ENCODE peak calls at places on chromosomes 6 and 20, in ten cellular contexts. One of them, this sample, is unnamed.
A peak's percentile ranks its signal among the peaks of the same experiment; 100 is the strongest.

GRCh38 chr6:169510871-169511270 is 191.0 kb downstream of the WDR27 start:
- DNase-seq in GM23338: no peak
- DNase-seq in OCI-LY7: no peak
- DNase-seq in PC-3: no peak
- DNase-seq in HCT116: no peak
- DNase-seq in MM.1S: no peak
- DNase-seq in GM23248: no peak
- DNase-seq in hepatocyte: no peak
- DNase-seq in SK-N-SH: no peak
- DNase-seq in Karpas-422: no peak
- DNase-seq in this sample: no peak

GRCh38 chr20:46767127-46767761 is 57.8 kb downstream of the SLC2A10 start:
- DNase-seq in GM23338: peak; percentile 94
- DNase-seq in OCI-LY7: peak; percentile 62
- DNase-seq in PC-3: peak; percentile 81
- DNase-seq in HCT116: peak; percentile 46
- DNase-seq in MM.1S: peak; percentile 42
- DNase-seq in GM23248: peak; percentile 62
- DNase-seq in hepatocyte: peak; percentile 70
- DNase-seq in SK-N-SH: peak; percentile 43
- DNase-seq in Karpas-422: peak; percentile 77
- DNase-seq in this sample: peak; percentile 35

GRCh38 chr20:54221383-54221782 is 13.5 kb downstream of the PFDN4 start:
- DNase-seq in GM23338: no peak
- DNase-seq in OCI-LY7: peak; percentile 12
- DNase-seq in PC-3: no peak
- DNase-seq in HCT116: no peak
- DNase-seq in MM.1S: peak; percentile 54
- DNase-seq in GM23248: no peak
- DNase-seq in hepatocyte: no peak
- DNase-seq in SK-N-SH: no peak
- DNase-seq in Karpas-422: no peak
- DNase-seq in this sample: peak; percentile 64

GRCh38 chr6:166253277-166254229 is 54.6 kb downstream of the PRR18 start:
- DNase-seq in GM23338: peak; percentile 59
- DNase-seq in OCI-LY7: no peak
- DNase-seq in PC-3: no peak
- DNase-seq in HCT116: no peak
- DNase-seq in MM.1S: no peak
- DNase-seq in GM23248: peak; percentile 17
- DNase-seq in hepatocyte: peak; percentile 32
- DNase-seq in SK-N-SH: peak; percentile 66
- DNase-seq in Karpas-422: no peak
- DNase-seq in this sample: no peak

GRCh38 chr20:35991142-35991771 is 22.9 kb downstream of the CNBD2 start:
- DNase-seq in GM23338: peak; percentile 59
- DNase-seq in OCI-LY7: peak; percentile 68
- DNase-seq in PC-3: peak; percentile 68
- DNase-seq in HCT116: peak; percentile 22
- DNase-seq in MM.1S: peak; percentile 46
- DNase-seq in GM23248: peak; percentile 68
- DNase-seq in hepatocyte: peak; percentile 44
- DNase-seq in SK-N-SH: peak; percentile 49
- DNase-seq in Karpas-422: peak; percentile 73
- DNase-seq in this sample: peak; percentile 44

GRCh38 chr6:108838101-108838717 is 10.0 kb upstream of the ARMC2 start:
- DNase-seq in GM23338: peak; percentile 87
- DNase-seq in OCI-LY7: no peak
- DNase-seq in PC-3: peak; percentile 14
- DNase-seq in HCT116: no peak
- DNase-seq in MM.1S: no peak
- DNase-seq in GM23248: no peak
- DNase-seq in hepatocyte: peak; percentile 64
- DNase-seq in SK-N-SH: no peak
- DNase-seq in Karpas-422: no peak
- DNase-seq in this sample: peak; percentile 13

GRCh38 chr6:36925809-36926208 is 28.7 kb upstream of the PI16 start:
- DNase-seq in GM23338: no peak
- DNase-seq in OCI-LY7: no peak
- DNase-seq in PC-3: no peak
- DNase-seq in HCT116: no peak
- DNase-seq in MM.1S: no peak
- DNase-seq in GM23248: no peak
- DNase-seq in hepatocyte: no peak
- DNase-seq in SK-N-SH: no peak
- DNase-seq in Karpas-422: no peak
- DNase-seq in this sample: no peak

GRCh38 chr6:129686941-129687627 is 22.9 kb downstream of the ARHGAP18 start:
- DNase-seq in GM23338: no peak
- DNase-seq in OCI-LY7: peak; percentile 54
- DNase-seq in PC-3: no peak
- DNase-seq in HCT116: no peak
- DNase-seq in MM.1S: peak; percentile 88
- DNase-seq in GM23248: peak; percentile 46
- DNase-seq in hepatocyte: no peak
- DNase-seq in SK-N-SH: no peak
- DNase-seq in Karpas-422: no peak
- DNase-seq in this sample: no peak

GRCh38 chr6:42140051-42140450 is 2.4 kb downstream of the C6orf132 start:
- DNase-seq in GM23338: no peak
- DNase-seq in OCI-LY7: no peak
- DNase-seq in PC-3: peak; percentile 69
- DNase-seq in HCT116: no peak
- DNase-seq in MM.1S: no peak
- DNase-seq in GM23248: peak; percentile 87
- DNase-seq in hepatocyte: peak; percentile 74
- DNase-seq in SK-N-SH: no peak
- DNase-seq in Karpas-422: peak; percentile 62
- DNase-seq in this sample: peak; percentile 66

GRCh38 chr6:42138630-42139619 is 3.5 kb downstream of the C6orf132 start:
- DNase-seq in GM23338: peak; percentile 48
- DNase-seq in OCI-LY7: no peak
- DNase-seq in PC-3: peak; percentile 78
- DNase-seq in HCT116: no peak
- DNase-seq in MM.1S: no peak
- DNase-seq in GM23248: no peak
- DNase-seq in hepatocyte: no peak
- DNase-seq in SK-N-SH: no peak
- DNase-seq in Karpas-422: no peak
- DNase-seq in this sample: no peak

GRCh38 chr6:42142118-42142835 is at the start of gene C6orf132:
- DNase-seq in GM23338: peak; percentile 95
- DNase-seq in OCI-LY7: no peak
- DNase-seq in PC-3: peak; percentile 77
- DNase-seq in HCT116: no peak
- DNase-seq in MM.1S: no peak
- DNase-seq in GM23248: peak; percentile 79
- DNase-seq in hepatocyte: peak; percentile 86
- DNase-seq in SK-N-SH: peak; percentile 44
- DNase-seq in Karpas-422: no peak
- DNase-seq in this sample: peak; percentile 81

GRCh38 chr6:42141603-42142117 is 760 bp downstream of the C6orf132 start:
- DNase-seq in GM23338: no peak
- DNase-seq in OCI-LY7: no peak
- DNase-seq in PC-3: no peak
- DNase-seq in HCT116: no peak
- DNase-seq in MM.1S: no peak
- DNase-seq in GM23248: peak; percentile 59
- DNase-seq in hepatocyte: peak; percentile 43
- DNase-seq in SK-N-SH: no peak
- DNase-seq in Karpas-422: no peak
- DNase-seq in this sample: no peak

DNA sequence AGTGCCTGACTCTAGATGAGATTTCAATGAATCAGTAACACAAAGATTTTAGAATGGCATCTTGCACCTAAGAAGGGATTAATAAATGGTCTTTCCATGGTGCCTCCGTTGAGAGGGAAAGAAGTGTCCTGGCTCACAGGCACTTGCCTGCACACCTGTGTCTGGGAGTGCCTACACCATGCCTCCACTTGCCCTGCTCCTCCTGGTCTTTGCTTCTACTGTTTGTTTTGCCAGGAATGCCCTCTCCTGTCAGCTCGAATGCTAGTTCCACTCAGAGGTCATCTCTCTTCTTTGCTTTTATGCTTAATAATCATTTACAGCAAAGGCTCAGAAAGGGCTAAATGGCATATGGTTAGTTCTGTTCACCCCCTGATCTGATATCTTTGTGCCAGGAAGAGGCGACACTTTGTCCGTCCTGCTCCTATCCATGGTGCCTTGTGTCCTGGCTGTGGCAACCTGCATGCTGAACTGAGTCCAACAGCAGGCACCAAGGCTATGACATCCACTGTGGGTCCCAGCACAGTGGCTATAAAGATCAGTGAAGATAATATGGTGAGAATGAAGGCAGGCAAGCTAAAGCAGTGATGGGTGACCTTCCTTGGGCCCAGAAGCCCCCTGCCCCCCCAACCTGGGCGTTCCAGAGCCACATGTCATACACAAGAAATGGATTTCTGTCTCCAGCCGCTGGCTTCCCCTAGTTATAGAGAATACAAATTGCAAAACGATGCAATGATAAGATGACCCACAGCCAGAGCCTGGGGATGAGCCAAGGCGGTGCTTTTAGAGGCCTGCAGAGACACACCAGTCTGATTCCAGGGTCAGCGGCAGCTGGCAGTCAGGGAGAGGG is 1.4 kb downstream of the C6orf132 start:
- DNase-seq in GM23338: no peak
- DNase-seq in OCI-LY7: no peak
- DNase-seq in PC-3: no peak
- DNase-seq in HCT116: no peak
- DNase-seq in MM.1S: no peak
- DNase-seq in GM23248: peak; percentile 75
- DNase-seq in hepatocyte: no peak
- DNase-seq in SK-N-SH: peak; percentile 84
- DNase-seq in Karpas-422: no peak
- DNase-seq in this sample: no peak
- H3K4me2 ChIP-seq in GM23338: peak overlapping the region; percentile 99
- H3K4me2 ChIP-seq in OCI-LY7: no peak overlapping the region
- H3K4me2 ChIP-seq in PC-3: peak overlapping the region; percentile 99
- H3K4me2 ChIP-seq in HCT116: peak overlapping the region; percentile 100
- H3K4me2 ChIP-seq in MM.1S: no peak overlapping the region
- H3K4me2 ChIP-seq in GM23248: peak overlapping the region; percentile 87
- H3K4me2 ChIP-seq in hepatocyte: peak overlapping the region; percentile 87
- H3K4me2 ChIP-seq in SK-N-SH: no peak overlapping the region
- H3K4me2 ChIP-seq in Karpas-422: no peak overlapping the region
- H3K4me2 ChIP-seq in this sample: peak overlapping the region; percentile 96

GRCh38 chr6:3382399-3383279 is 74.2 kb downstream of the SLC22A23 start:
- DNase-seq in GM23338: no peak
- DNase-seq in OCI-LY7: no peak
- DNase-seq in PC-3: peak; percentile 94
- DNase-seq in HCT116: peak; percentile 89
- DNase-seq in MM.1S: no peak
- DNase-seq in GM23248: peak; percentile 58
- DNase-seq in hepatocyte: peak; percentile 44
- DNase-seq in SK-N-SH: no peak
- DNase-seq in Karpas-422: no peak
- DNase-seq in this sample: peak; percentile 45
- H3K79me2 ChIP-seq in GM23338: peaks cover 75% of the 10 kb centered on the region
- H3K79me2 ChIP-seq in OCI-LY7: no peaks in the 10 kb centered on the region
- H3K79me2 ChIP-seq in PC-3: no peaks in the 10 kb centered on the region
- H3K79me2 ChIP-seq in HCT116: no peaks in the 10 kb centered on the region
- H3K79me2 ChIP-seq in MM.1S: no peaks in the 10 kb centered on the region
- H3K79me2 ChIP-seq in GM23248: peaks cover 34% of the 10 kb centered on the region
- H3K79me2 ChIP-seq in hepatocyte: peaks cover 25% of the 10 kb centered on the region
- H3K79me2 ChIP-seq in SK-N-SH: no peaks in the 10 kb centered on the region
- H3K79me2 ChIP-seq in Karpas-422: no peaks in the 10 kb centered on the region
- H3K79me2 ChIP-seq in this sample: peaks cover 8% of the 10 kb centered on the region

GRCh38 chr20:13029687-13030510 is 21.1 kb downstream of the SPTLC3 start:
- DNase-seq in GM23338: no peak
- DNase-seq in OCI-LY7: no peak
- DNase-seq in PC-3: peak; percentile 99
- DNase-seq in HCT116: peak; percentile 12
- DNase-seq in MM.1S: no peak
- DNase-seq in GM23248: peak; percentile 95
- DNase-seq in hepatocyte: peak; percentile 72
- DNase-seq in SK-N-SH: no peak
- DNase-seq in Karpas-422: no peak
- DNase-seq in this sample: peak; percentile 86

GRCh38 chr20:13028673-13029072 is 19.9 kb downstream of the SPTLC3 start:
- DNase-seq in GM23338: no peak
- DNase-seq in OCI-LY7: no peak
- DNase-seq in PC-3: no peak
- DNase-seq in HCT116: no peak
- DNase-seq in MM.1S: no peak
- DNase-seq in GM23248: no peak
- DNase-seq in hepatocyte: no peak
- DNase-seq in SK-N-SH: no peak
- DNase-seq in Karpas-422: no peak
- DNase-seq in this sample: no peak

GRCh38 chr20:13034115-13034514 is 25.3 kb downstream of the SPTLC3 start:
- DNase-seq in GM23338: no peak
- DNase-seq in OCI-LY7: no peak
- DNase-seq in PC-3: peak; percentile 68
- DNase-seq in HCT116: no peak
- DNase-seq in MM.1S: no peak
- DNase-seq in GM23248: peak; percentile 40
- DNase-seq in hepatocyte: no peak
- DNase-seq in SK-N-SH: no peak
- DNase-seq in Karpas-422: no peak
- DNase-seq in this sample: no peak

GRCh38 chr20:13034936-13035335 is 26.2 kb downstream of the SPTLC3 start:
- DNase-seq in GM23338: no peak
- DNase-seq in OCI-LY7: no peak
- DNase-seq in PC-3: no peak
- DNase-seq in HCT116: no peak
- DNase-seq in MM.1S: no peak
- DNase-seq in GM23248: no peak
- DNase-seq in hepatocyte: no peak
- DNase-seq in SK-N-SH: no peak
- DNase-seq in Karpas-422: no peak
- DNase-seq in this sample: no peak

GRCh38 chr20:13031751-13032150 is 23.0 kb downstream of the SPTLC3 start:
- DNase-seq in GM23338: no peak
- DNase-seq in OCI-LY7: no peak
- DNase-seq in PC-3: no peak
- DNase-seq in HCT116: no peak
- DNase-seq in MM.1S: no peak
- DNase-seq in GM23248: no peak
- DNase-seq in hepatocyte: no peak
- DNase-seq in SK-N-SH: no peak
- DNase-seq in Karpas-422: no peak
- DNase-seq in this sample: no peak
- H3K9me2 ChIP-seq in GM23338: peaks cover 6% of the 10 kb centered on the region
- H3K9me2 ChIP-seq in OCI-LY7: no peaks in the 10 kb centered on the region
- H3K9me2 ChIP-seq in PC-3: no peaks in the 10 kb centered on the region
- H3K9me2 ChIP-seq in HCT116: no peaks in the 10 kb centered on the region
- H3K9me2 ChIP-seq in MM.1S: no peaks in the 10 kb centered on the region
- H3K9me2 ChIP-seq in GM23248: no peaks in the 10 kb centered on the region
- H3K9me2 ChIP-seq in hepatocyte: no peaks in the 10 kb centered on the region
- H3K9me2 ChIP-seq in SK-N-SH: no peaks in the 10 kb centered on the region
- H3K9me2 ChIP-seq in Karpas-422: no peaks in the 10 kb centered on the region
- H3K9me2 ChIP-seq in this sample: no peaks in the 10 kb centered on the region

DNA sequence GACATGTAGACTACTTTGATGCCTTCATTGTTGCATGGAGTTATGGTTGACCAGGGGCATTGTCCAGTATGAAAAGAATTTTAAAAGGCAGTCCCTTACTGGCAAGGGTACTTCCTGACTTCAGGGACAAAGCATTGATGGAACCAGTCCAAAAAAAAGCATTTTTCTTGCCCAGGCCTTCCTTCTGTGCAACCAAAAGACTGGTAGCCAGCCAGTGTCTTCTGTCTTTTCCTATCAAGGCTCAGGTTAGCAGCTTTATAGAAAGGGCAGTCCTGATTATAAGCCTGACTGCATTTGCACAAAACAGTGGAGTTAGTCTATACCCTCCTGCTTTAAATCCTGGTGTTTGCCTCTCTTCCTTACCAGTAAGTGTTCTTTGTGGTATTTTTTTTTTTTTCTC is 33.8 kb downstream of the SCAF8 start:
- DNase-seq in GM23338: no peak
- DNase-seq in OCI-LY7: no peak
- DNase-seq in PC-3: no peak
- DNase-seq in HCT116: no peak
- DNase-seq in MM.1S: no peak
- DNase-seq in GM23248: peak; percentile 28
- DNase-seq in hepatocyte: no peak
- DNase-seq in SK-N-SH: no peak
- DNase-seq in Karpas-422: no peak
- DNase-seq in this sample: no peak
- H3K4me2 ChIP-seq in GM23338: no peak overlapping the region
- H3K4me2 ChIP-seq in OCI-LY7: no peak overlapping the region
- H3K4me2 ChIP-seq in PC-3: no peak overlapping the region
- H3K4me2 ChIP-seq in HCT116: no peak overlapping the region
- H3K4me2 ChIP-seq in MM.1S: no peak overlapping the region
- H3K4me2 ChIP-seq in GM23248: no peak overlapping the region
- H3K4me2 ChIP-seq in hepatocyte: no peak overlapping the region
- H3K4me2 ChIP-seq in SK-N-SH: peak overlapping the region; percentile 37
- H3K4me2 ChIP-seq in Karpas-422: no peak overlapping the region
- H3K4me2 ChIP-seq in this sample: no peak overlapping the region

This sample was measured in PC-9.